ENCODE peak calls at places on chromosome 15, in six cellular contexts. Q is SW 1271; G is germinal center; F is stimulated activated CD4-positive, alpha-beta T cell treated with anti-CD3 and anti-CD28 coated beads, Interleukin-2, amount 100 ng/mL, for 24 hours; R is pancreas; P is nephron progenitor cell. K is an unnamed sample.
A peak's percentile ranks its signal among the peaks of the same experiment; 100 is the strongest.

GRCh38 chr15:28961391-28961790 is 75.6 kb downstream of the APBA2 start:
- DNase-seq in Q (no peak), G (no peak), F (no peak), R (no peak), P (no peak), K (no peak)

GRCh38 chr15:45776772-45777171 is 141.9 kb downstream of the SQOR start:
- DNase-seq in Q (no peak), G (no peak), F (no peak), R (no peak), P (no peak), K (no peak)

GRCh38 chr15:32877620-32878019 is 159.8 kb downstream of the GREM1 start:
- DNase-seq in Q (no peak), G (no peak), F (no peak), R (no peak), P (no peak), K (no peak)

GRCh38 chr15:100306098-100306497 is 35.7 kb downstream of the ADAMTS17 start:
- DNase-seq in Q (no peak), G (no peak), F (no peak), R (no peak), P (no peak), K (no peak)

GRCh38 chr15:77168211-77168610 is 97.3 kb upstream of the TSPAN3 start:
- DNase-seq in Q (no peak), G (no peak), F (no peak), R (no peak), P (no peak), K (no peak)

GRCh38 chr15:63236272-63236671 is 41.1 kb upstream of the APH1B start:
- DNase-seq in Q (no peak), G (no peak), F (no peak), R (no peak), P (no peak), K (no peak)

GRCh38 chr15:64461577-64462162 is 1.3 kb downstream of the ZNF609 start:
- DNase-seq in Q (no peak), G (peak; percentile 31), F (peak; percentile 42), R (peak; percentile 4), P (peak; percentile 20), K (peak; percentile 63)

GRCh38 chr15:68528891-68529290 is 49.9 kb upstream of the CORO2B start:
- DNase-seq in Q (no peak), G (no peak), F (no peak), R (no peak), P (no peak), K (no peak)

GRCh38 chr15:69920232-69920631 is 177.5 kb downstream of the TLE3 start:
- DNase-seq in Q (no peak), G (no peak), F (no peak), R (no peak), P (no peak), K (no peak)